ENCODE peak calls at places on chromosomes 5 and 9, in seven cellular contexts. B is astrocyte of the spinal cord; O is CD8-positive, alpha-beta memory T cell; J is non-pigmented ciliary epithelial cell; Q is AG08396; M is iris pigment epithelial cell; E is GM23338. Y is an unnamed sample.
A peak's percentile ranks its signal among the peaks of the same experiment; 100 is the strongest.

GRCh38 chr5:138981131-138981530 is 106.0 kb upstream of the LRRTM2 start:
- DNase-seq in B (peak; percentile 70), O (no peak), J (no peak), Q (peak; percentile 44), M (peak; percentile 64), E (no peak), Y (no peak)

GRCh38 chr9:93652604-93653592 is 76.5 kb downstream of the PHF2 start:
- DNase-seq in B (no peak), O (no peak), J (no peak), Q (no peak), M (no peak), E (no peak), Y (no peak)

GRCh38 chr5:63820557-63820956 is 141.7 kb downstream of the HTR1A start:
- DNase-seq in B (no peak), O (no peak), J (no peak), Q (no peak), M (no peak), E (no peak), Y (no peak)

GRCh38 chr5:34511915-34512314 is 144.2 kb upstream of the RAI14 start:
- DNase-seq in B (no peak), O (no peak), J (no peak), Q (no peak), M (no peak), E (no peak), Y (no peak)

GRCh38 chr9:80792721-80793120 is 896.6 kb downstream of the TLE1 start:
- DNase-seq in B (no peak), O (no peak), J (no peak), Q (no peak), M (no peak), E (no peak), Y (no peak)

GRCh38 chr5:142280066-142281011 is 44.5 kb downstream of the SPRY4 start:
- DNase-seq in B (peak; percentile 92), O (no peak), J (no peak), Q (peak; percentile 75), M (peak; percentile 75), E (peak; percentile 76), Y (no peak)

GRCh38 chr5:176837707-176838115 is 27.4 kb downstream of the UNC5A start:
- DNase-seq in B (peak; percentile 86), O (peak; percentile 42), J (peak; percentile 36), Q (peak; percentile 90), M (peak; percentile 86), E (peak; percentile 98), Y (peak; percentile 50)

GRCh38 chr9:36576866-36577265 is 4.2 kb downstream of the MELK start:
- DNase-seq in B (no peak), O (no peak), J (no peak), Q (no peak), M (peak; percentile 53), E (no peak), Y (no peak)

GRCh38 chr9:81671880-81672280 is 17.5 kb downstream of the TLE1 start:
- DNase-seq in B (peak; percentile 84), O (no peak), J (no peak), Q (no peak), M (peak; percentile 73), E (no peak), Y (no peak)

GRCh38 chr9:87599901-87600610 is 102.4 kb downstream of the DAPK1 start:
- DNase-seq in B (peak; percentile 85), O (no peak), J (peak; percentile 79), Q (peak; percentile 29), M (peak; percentile 94), E (no peak), Y (no peak)

GRCh38 chr5:111829701-111830100 is 72.7 kb upstream of the NREP start:
- DNase-seq in B (peak; percentile 76), O (no peak), J (peak; percentile 71), Q (peak; percentile 17), M (peak; percentile 83), E (no peak), Y (no peak)

GRCh38 chr5:73693573-73694061 is 67.6 kb downstream of the ARHGEF28 start:
- DNase-seq in B (peak; percentile 62), O (no peak), J (no peak), Q (peak; percentile 25), M (peak; percentile 68), E (peak; percentile 52), Y (no peak)

GRCh38 chr9:122125891-122126331 is 32.8 kb upstream of the TTLL11 start:
- DNase-seq in B (peak; percentile 5), O (no peak), J (no peak), Q (peak; percentile 39), M (peak; percentile 22), E (no peak), Y (no peak)

GRCh38 chr9:21031091-21031817 is at the start of gene HACD4:
- DNase-seq in B (peak; percentile 37), O (peak; percentile 60), J (no peak), Q (peak; percentile 78), M (peak; percentile 47), E (peak; percentile 82), Y (peak; percentile 61)

GRCh38 chr5:80141147-80141671 is 106.1 kb downstream of the THBS4 start:
- DNase-seq in B (no peak), O (no peak), J (no peak), Q (peak; percentile 38), M (peak; percentile 34), E (peak; percentile 82), Y (no peak)

GRCh38 chr9:11618241-11618805 is 1005.5 kb upstream of the PTPRD start:
- DNase-seq in B (no peak), O (no peak), J (no peak), Q (no peak), M (no peak), E (peak; percentile 11), Y (no peak)

GRCh38 chr9:108331596-108331995 is 524.2 kb downstream of the ACTL7B start:
- DNase-seq in B (no peak), O (no peak), J (no peak), Q (no peak), M (no peak), E (no peak), Y (no peak)

GRCh38 chr5:67809589-67809988 is 406.0 kb upstream of the PIK3R1 start:
- DNase-seq in B (peak; percentile 23), O (no peak), J (no peak), Q (no peak), M (no peak), E (no peak), Y (no peak)

GRCh38 chr5:149434162-149435014 is 55.3 kb upstream of the IL17B start:
- DNase-seq in B (peak; percentile 66), O (peak; percentile 17), J (no peak), Q (peak; percentile 77), M (peak; percentile 60), E (peak; percentile 89), Y (peak; percentile 23)

GRCh38 chr9:7366121-7366520 is 433.5 kb downstream of the DMAC1 start:
- DNase-seq in B (no peak), O (no peak), J (no peak), Q (no peak), M (peak; percentile 14), E (no peak), Y (no peak)

GRCh38 chr9:2299843-2300205 is 284.7 kb downstream of the SMARCA2 start:
- DNase-seq in B (no peak), O (no peak), J (no peak), Q (no peak), M (no peak), E (no peak), Y (no peak)

GRCh38 chr5:2916076-2916682 is 164.7 kb upstream of the IRX2 start:
- DNase-seq in B (no peak), O (no peak), J (no peak), Q (no peak), M (no peak), E (no peak), Y (no peak)

GRCh38 chr9:107005201-107005600 is 142.2 kb downstream of the ZNF462 start:
- DNase-seq in B (no peak), O (no peak), J (no peak), Q (no peak), M (no peak), E (no peak), Y (no peak)

GRCh38 chr5:143398053-143398355 is 5.5 kb downstream of the NR3C1 start:
- DNase-seq in B (peak; percentile 34), O (no peak), J (no peak), Q (no peak), M (no peak), E (no peak), Y (no peak)

GRCh38 chr9:131959056-131959455 is 120.6 kb downstream of the MED27 start:
- DNase-seq in B (no peak), O (no peak), J (no peak), Q (no peak), M (no peak), E (no peak), Y (no peak)

GRCh38 chr9:70614786-70615565 is 200.5 kb upstream of the KLF9 start:
- DNase-seq in B (no peak), O (no peak), J (no peak), Q (no peak), M (no peak), E (no peak), Y (no peak)

GRCh38 chr9:96661711-96662110 is 6.6 kb upstream of the PRXL2C start:
- DNase-seq in B (peak; percentile 13), O (no peak), J (peak; percentile 54), Q (no peak), M (peak; percentile 44), E (peak; percentile 7), Y (no peak)

GRCh38 chr9:36924071-36924470 is 110.0 kb downstream of the PAX5 start:
- DNase-seq in B (peak; percentile 83), O (no peak), J (peak; percentile 70), Q (peak; percentile 82), M (peak; percentile 90), E (no peak), Y (no peak)

GRCh38 chr5:143887302-143887638 is 75.3 kb downstream of the HMHB1 start:
- DNase-seq in B (peak; percentile 74), O (no peak), J (no peak), Q (peak; percentile 27), M (peak; percentile 54), E (no peak), Y (no peak)

GRCh38 chr9:4997196-4997595 is 12.1 kb downstream of the JAK2 start:
- DNase-seq in B (no peak), O (no peak), J (no peak), Q (no peak), M (no peak), E (no peak), Y (no peak)

Y was measured in effector memory CD8-positive, alpha-beta T cell.